ENCODE peak calls at places on chromosomes 6 and 20, in eight cellular contexts. R is nephron progenitor cell; G is GM13976; Q is lower lobe of right lung; O is natural killer cell; E is CD4-positive, alpha-beta T cell; V is MM.1S; S is OCI-LY7. Y is an unnamed sample.

GRCh38 chr6:156780117-156780641 is 3.0 kb downstream of the ARID1B start:
- DNase-seq in O (peak), S (peak), E (peak), V (peak), Q (no peak), G (peak), R (peak), Y (no peak)

GRCh38 chr20:3000852-3001523 is 42.4 kb upstream of the GNRH2 start:
- DNase-seq in G (peak), E (no peak), O (no peak), V (peak), S (peak), R (no peak), Q (no peak), Y (no peak)

GRCh38 chr20:50221501-50222323 is 31.1 kb downstream of the CEBPB start:
- DNase-seq in R (peak), G (no peak), S (no peak), E (no peak), O (no peak), Q (peak), V (no peak), Y (no peak)

GRCh38 chr20:47310729-47311128 is 45.8 kb downstream of the ZMYND8 start:
- DNase-seq in R (no peak), Q (no peak), G (no peak), O (no peak), E (no peak), S (no peak), V (no peak), Y (no peak)

GRCh38 chr6:111817451-111818146 is 55.7 kb downstream of the FYN start:
- DNase-seq in R (no peak), Q (no peak), G (no peak), E (no peak), V (no peak), O (no peak), S (no peak), Y (no peak)

GRCh38 chr6:138272543-138273305 is 54.4 kb upstream of the PBOV1 start:
- DNase-seq in O (no peak), E (no peak), R (no peak), V (no peak), Q (no peak), S (no peak), G (no peak), Y (no peak)

GRCh38 chr6:20186981-20187380 is 25.3 kb downstream of the MBOAT1 start:
- DNase-seq in G (no peak), Q (no peak), V (no peak), E (no peak), S (no peak), R (no peak), O (no peak), Y (no peak)

GRCh38 chr6:95431637-95432228 is 145.6 kb upstream of the MANEA start:
- DNase-seq in V (peak), E (peak), O (no peak), G (peak), Q (no peak), R (peak), S (peak), Y (peak)

GRCh38 chr6:110874880-110875547 is 429 bp downstream of the AMD1 start:
- DNase-seq in O (peak), G (peak), Q (peak), R (peak), E (peak), V (peak), S (peak), Y (peak)

GRCh38 chr6:13469688-13470087 is 17.7 kb downstream of the GFOD1 start:
- DNase-seq in E (no peak), Q (no peak), V (no peak), S (no peak), G (no peak), R (no peak), O (no peak), Y (no peak)

GRCh38 chr6:40845588-40845987 is 193.4 kb downstream of the UNC5CL start:
- DNase-seq in Q (no peak), G (peak), R (peak), V (peak), S (peak), E (no peak), O (no peak), Y (peak)

GRCh38 chr6:33298773-33299236 is at the start of gene RGL2:
- DNase-seq in S (peak), E (peak), O (no peak), R (peak), G (peak), V (peak), Q (peak), Y (no peak)

GRCh38 chr6:52221302-52221701 is 23.0 kb downstream of the IL17F start:
- DNase-seq in Q (no peak), O (no peak), S (no peak), G (no peak), V (peak), E (no peak), R (no peak), Y (no peak)

GRCh38 chr6:130245267-130245666 is 22.5 kb upstream of the SAMD3 start:
- DNase-seq in R (no peak), G (no peak), V (no peak), S (no peak), E (no peak), Q (no peak), O (no peak), Y (no peak)

GRCh38 chr6:33205172-33206026 is 944 bp downstream of the HSD17B8 start:
- DNase-seq in E (no peak), R (no peak), S (peak), V (peak), O (no peak), G (no peak), Q (no peak), Y (no peak)

GRCh38 chr20:11451793-11452291 is 465.9 kb upstream of the BTBD3 start:
- DNase-seq in V (no peak), Q (no peak), R (peak), G (no peak), S (no peak), O (no peak), E (no peak), Y (no peak)

GRCh38 chr6:22313796-22314195 is 17.0 kb upstream of the PRL start:
- DNase-seq in G (no peak), S (no peak), O (no peak), Q (no peak), R (no peak), E (no peak), V (peak), Y (no peak)

GRCh38 chr6:149306967-149307366 is 10.5 kb upstream of the TAB2 start:
- DNase-seq in O (no peak), E (no peak), V (no peak), S (no peak), Q (no peak), G (no peak), R (no peak), Y (no peak)

GRCh38 chr20:62119591-62120364 is 2.5 kb upstream of the LSM14B start:
- DNase-seq in V (no peak), S (no peak), G (no peak), Q (peak), R (no peak), E (no peak), O (no peak), Y (no peak)

GRCh38 chr20:57959018-57959417 is 249.2 kb upstream of the PMEPA1 start:
- DNase-seq in S (no peak), G (no peak), Q (no peak), V (no peak), O (no peak), R (no peak), E (no peak), Y (no peak)

GRCh38 chr20:23162887-23163286 is 76.8 kb upstream of the CD93 start:
- DNase-seq in R (no peak), V (no peak), O (no peak), Q (no peak), G (no peak), E (no peak), S (no peak), Y (no peak)

GRCh38 chr6:107674995-107675738 is 148.9 kb downstream of the SCML4 start:
- DNase-seq in O (peak), R (peak), V (peak), G (peak), Q (peak), S (peak), E (peak), Y (peak)

GRCh38 chr6:50145125-50145524 is 95.4 kb upstream of the DEFB112 start:
- DNase-seq in E (no peak), G (no peak), V (no peak), Q (no peak), R (no peak), S (peak), O (no peak), Y (no peak)

GRCh38 chr6:114339706-114340105 is 3.1 kb downstream of the HS3ST5 start:
- DNase-seq in G (no peak), R (no peak), Q (no peak), E (no peak), V (no peak), S (no peak), O (no peak), Y (no peak)

GRCh38 chr6:150336708-150337107 is 32.1 kb upstream of the IYD start:
- DNase-seq in R (no peak), O (no peak), E (no peak), G (no peak), Q (no peak), V (no peak), S (no peak), Y (no peak)

GRCh38 chr20:2093883-2094282 is 7.7 kb upstream of the STK35 start:
- DNase-seq in S (no peak), E (no peak), V (no peak), O (no peak), Q (no peak), R (no peak), G (no peak), Y (no peak)

GRCh38 chr6:27810768-27811298 is 101.4 kb downstream of the OR2B2 start:
- DNase-seq in S (peak), G (no peak), R (no peak), E (no peak), Q (no peak), V (peak), O (no peak), Y (no peak)

GRCh38 chr6:53593001-53593488 is 48.1 kb upstream of the GCLC start:
- DNase-seq in Q (no peak), V (no peak), E (no peak), G (no peak), S (no peak), R (no peak), O (no peak), Y (no peak)

GRCh38 chr6:142867988-142868818 is 76.8 kb downstream of the HIVEP2 start:
- DNase-seq in G (no peak), E (no peak), R (no peak), Q (no peak), O (no peak), S (no peak), V (peak), Y (no peak)

GRCh38 chr20:53827996-53828672 is 234.5 kb upstream of the ZNF217 start:
- DNase-seq in Q (no peak), O (no peak), G (no peak), V (no peak), S (no peak), E (no peak), R (no peak), Y (no peak)

GRCh38 chr6:2522521-2522920 is 228.2 kb downstream of the MYLK4 start:
- DNase-seq in O (no peak), Q (no peak), S (no peak), E (no peak), V (no peak), R (no peak), G (no peak), Y (no peak)

GRCh38 chr6:81996414-81996813 is 243.9 kb upstream of the TENT5A start:
- DNase-seq in O (no peak), E (no peak), S (no peak), R (no peak), Q (no peak), V (no peak), G (no peak), Y (no peak)

GRCh38 chr6:22826961-22827360 is 257.6 kb downstream of the HDGFL1 start:
- DNase-seq in V (no peak), Q (no peak), O (no peak), R (no peak), S (no peak), E (no peak), G (no peak), Y (no peak)

GRCh38 chr20:47241345-47241781 is 115.1 kb downstream of the ZMYND8 start:
- DNase-seq in G (no peak), Q (no peak), E (no peak), V (no peak), O (no peak), S (no peak), R (no peak), Y (no peak)

GRCh38 chr20:10387686-10388085 is 46.3 kb downstream of the MKKS start:
- DNase-seq in G (no peak), E (no peak), O (no peak), R (no peak), Q (no peak), V (no peak), S (no peak), Y (no peak)

GRCh38 chr6:4017847-4018193 is 61.1 kb downstream of the FAM217A start:
- DNase-seq in E (no peak), G (peak), R (no peak), Q (no peak), V (peak), O (no peak), S (peak), Y (no peak)

GRCh38 chr6:4844108-4844507 is 67.9 kb downstream of the CDYL start:
- DNase-seq in R (no peak), S (no peak), Q (no peak), O (no peak), V (no peak), E (no peak), G (no peak), Y (no peak)

GRCh38 chr20:63223826-63224207 is 7.9 kb upstream of the YTHDF1 start:
- DNase-seq in V (no peak), O (no peak), S (no peak), G (no peak), R (no peak), E (no peak), Q (no peak), Y (no peak)

GRCh38 chr6:161136655-161137054 is 137.2 kb downstream of the AGPAT4 start:
- DNase-seq in R (no peak), V (no peak), Q (no peak), G (no peak), O (no peak), E (no peak), S (no peak), Y (no peak)
- TF ChIP-seq CTCF in R (no peak), V (no peak), Q (no peak), G (no peak), O (no peak), E (no peak), S (no peak), Y (no peak)

DNA sequence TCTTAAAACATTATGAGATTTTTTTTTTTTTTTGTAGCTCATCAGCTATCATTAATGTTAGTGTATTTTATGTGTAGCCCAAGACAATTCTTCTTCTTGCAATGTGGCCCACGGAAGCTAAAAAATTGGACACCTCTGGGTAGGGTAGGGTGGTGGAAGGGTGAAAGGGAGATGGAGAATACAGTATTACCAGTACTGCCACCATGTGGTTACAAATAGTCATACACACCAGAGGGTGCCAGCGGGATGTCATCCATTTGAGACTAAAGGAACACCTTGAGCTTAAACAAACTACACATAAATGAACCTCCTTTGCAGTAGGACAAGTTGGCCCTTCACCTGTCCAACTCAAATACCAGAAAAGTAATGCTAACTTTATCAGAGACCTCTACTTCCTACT is 601.9 kb downstream of the HTR1B start:
- DNase-seq in V (peak), R (peak), S (peak), Q (no peak), O (no peak), E (no peak), G (no peak), Y (no peak)
- TF ChIP-seq CTCF in V (peak), R (peak), S (peak), Q (no peak), O (no peak), E (no peak), G (peak), Y (peak)

DNA sequence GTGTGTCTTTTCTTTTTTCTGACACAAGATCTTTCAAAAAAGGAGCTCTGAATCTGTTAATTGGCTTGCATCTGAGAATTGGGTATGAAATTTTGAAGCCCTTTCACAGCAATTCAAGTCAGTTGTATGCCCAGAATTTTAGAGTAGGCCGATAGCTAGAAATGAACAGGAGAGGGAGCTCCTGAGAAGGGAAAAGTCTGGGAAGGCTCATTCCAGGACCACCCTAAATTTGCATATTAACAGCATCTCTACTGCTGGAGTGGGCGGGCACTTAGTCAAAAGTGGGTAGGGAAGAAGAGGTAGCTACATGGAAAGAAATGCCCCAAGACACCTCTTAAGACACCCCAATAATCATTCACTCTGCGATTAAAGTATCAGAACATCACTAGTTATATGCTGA is 928.3 kb downstream of the TBC1D32 start:
- DNase-seq in G (no peak), E (no peak), O (no peak), R (peak), V (no peak), S (no peak), Q (no peak), Y (no peak)
- TF ChIP-seq CTCF in G (peak), E (no peak), O (no peak), R (peak), V (no peak), S (peak), Q (no peak), Y (peak)

DNA sequence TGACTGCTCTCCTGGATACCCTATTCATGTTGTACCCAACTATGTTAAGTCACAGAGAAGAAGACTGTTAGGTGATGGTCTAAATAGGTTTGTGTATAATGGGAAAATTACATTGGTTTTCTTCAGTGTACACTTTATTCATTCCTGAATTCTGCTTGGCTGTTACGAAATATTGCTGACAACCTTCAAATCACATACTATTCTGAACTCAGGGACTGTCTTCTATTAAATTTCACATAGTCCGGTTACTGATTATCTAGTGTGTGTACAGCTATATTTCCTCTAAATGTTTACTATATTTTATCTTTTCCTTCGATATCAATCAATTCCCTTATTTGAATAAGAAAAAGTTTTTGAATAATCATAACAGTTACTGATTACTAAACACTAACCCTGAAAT is 1090.3 kb upstream of the CITED2 start:
- DNase-seq in V (no peak), E (no peak), S (no peak), O (no peak), G (no peak), R (no peak), Q (no peak), Y (no peak)
- TF ChIP-seq CTCF in V (no peak), E (no peak), S (no peak), O (no peak), G (no peak), R (no peak), Q (no peak), Y (no peak)

GRCh38 chr6:74991573-74992332 is 214.1 kb downstream of the COL12A1 start:
- DNase-seq in Q (no peak), S (no peak), R (no peak), E (no peak), O (no peak), G (no peak), V (no peak), Y (no peak)
- TF ChIP-seq CTCF in Q (no peak), S (no peak), R (no peak), E (no peak), O (no peak), G (no peak), V (no peak), Y (no peak)

DNA sequence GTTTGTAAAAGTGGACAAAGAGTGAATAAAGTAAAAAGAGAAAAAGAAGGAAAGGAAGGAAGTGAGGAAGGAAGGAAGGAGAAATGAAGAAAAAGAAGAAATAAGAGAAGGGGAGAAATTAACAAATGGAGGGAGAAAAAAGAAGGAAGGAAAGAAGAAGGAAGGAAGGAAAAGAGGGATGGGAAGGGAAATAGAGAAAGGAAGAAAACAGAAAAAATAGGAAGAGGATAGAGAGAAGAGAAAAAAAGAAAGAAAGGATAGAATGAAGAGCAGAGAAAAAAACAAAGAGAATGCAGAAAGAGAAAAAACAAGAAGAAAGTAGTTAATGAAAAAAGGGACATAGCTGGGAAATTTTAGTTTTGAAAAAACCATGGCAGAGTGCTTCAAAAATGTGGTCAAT is 361.8 kb downstream of the EPHA7 start:
- DNase-seq in R (no peak), G (no peak), S (no peak), E (no peak), V (no peak), O (no peak), Q (no peak), Y (no peak)
- TF ChIP-seq CTCF in R (no peak), G (no peak), S (no peak), E (no peak), V (no peak), O (no peak), Q (no peak), Y (no peak)

GRCh38 chr6:15852289-15852688 is 189.5 kb upstream of the DTNBP1 start:
- DNase-seq in Q (no peak), R (no peak), G (no peak), O (no peak), E (no peak), S (no peak), V (no peak), Y (no peak)

GRCh38 chr6:15855311-15855710 is 192.5 kb upstream of the DTNBP1 start:
- DNase-seq in O (no peak), Q (no peak), R (no peak), E (no peak), S (no peak), V (no peak), G (no peak), Y (no peak)

GRCh38 chr6:15853259-15853658 is 190.4 kb upstream of the DTNBP1 start:
- DNase-seq in E (no peak), S (no peak), V (no peak), O (no peak), G (no peak), R (no peak), Q (no peak), Y (no peak)

GRCh38 chr6:15854378-15854777 is 191.6 kb upstream of the DTNBP1 start:
- DNase-seq in R (no peak), E (no peak), O (no peak), G (no peak), V (no peak), S (no peak), Q (no peak), Y (no peak)
- TF ChIP-seq CTCF in R (no peak), E (no peak), O (no peak), G (no peak), V (no peak), S (no peak), Q (no peak), Y (no peak)

GRCh38 chr6:24524801-24525200 is 30.0 kb downstream of the ALDH5A1 start:
- DNase-seq in R (peak), E (peak), S (peak), G (peak), O (no peak), Q (no peak), V (peak), Y (no peak)
- TF ChIP-seq CTCF in R (peak), E (peak), S (peak), G (peak), O (no peak), Q (no peak), V (peak), Y (peak)

Y was measured in progenitor cell of endocrine pancreas.